ENCODE peak calls at places on chromosome 2, in six cellular contexts. T is HepG2, C is GM12878, N is K562, X is H1, Z is SK-N-SH. D is an unnamed sample.
A peak's percentile ranks its signal among the peaks of the same experiment; 100 is the strongest.

GRCh38 chr2:146874260-146874658 is 970.6 kb upstream of the ACVR2A start:
- DNase-seq in T (no peak), C (no peak), N (no peak), X (no peak), Z (no peak), D (peak; percentile 1)

GRCh38 chr2:355773-356172 is 67.9 kb upstream of the ALKAL2 start:
- DNase-seq in T (no peak), C (no peak), N (no peak), X (no peak), Z (no peak), D (no peak)

GRCh38 chr2:27737676-27738348 is 33.7 kb upstream of the MRPL33 start:
- DNase-seq in T (peak; percentile 85), C (no peak), N (no peak), X (no peak), Z (peak; percentile 94), D (no peak)

GRCh38 chr2:43070676-43071491 is 155.5 kb downstream of the ZFP36L2 start:
- DNase-seq in T (peak; percentile 56), C (no peak), N (no peak), X (no peak), Z (peak; percentile 53), D (no peak)

GRCh38 chr2:224573724-224574123 is 11.4 kb downstream of the CUL3 start:
- DNase-seq in T (no peak), C (no peak), N (no peak), X (no peak), Z (no peak), D (no peak)

GRCh38 chr2:177817300-177817699 is 255.3 kb downstream of the PDE11A start:
- DNase-seq in T (no peak), C (no peak), N (no peak), X (no peak), Z (no peak), D (no peak)

GRCh38 chr2:1137992-1138391 is 187.3 kb downstream of the SNTG2 start:
- DNase-seq in T (no peak), C (no peak), N (no peak), X (no peak), Z (no peak), D (no peak)

GRCh38 chr2:195470622-195471021 is 186.4 kb upstream of the SLC39A10 start:
- DNase-seq in T (no peak), C (no peak), N (no peak), X (no peak), Z (no peak), D (no peak)

GRCh38 chr2:201786471-201786870 is 5.7 kb upstream of the ALS2 start:
- DNase-seq in T (no peak), C (no peak), N (no peak), X (no peak), Z (no peak), D (no peak)

GRCh38 chr2:118613742-118614141 is 233.7 kb downstream of the EN1 start:
- DNase-seq in T (no peak), C (no peak), N (no peak), X (no peak), Z (no peak), D (no peak)

GRCh38 chr2:238986491-238987351 is 138.8 kb downstream of the TWIST2 start:
- DNase-seq in T (no peak), C (no peak), N (no peak), X (no peak), Z (peak; percentile 14), D (no peak)

GRCh38 chr2:18910843-18911242 is 321.5 kb upstream of the NT5C1B start:
- DNase-seq in T (no peak), C (no peak), N (no peak), X (no peak), Z (no peak), D (no peak)

GRCh38 chr2:173943738-173944137 is 21.4 kb downstream of the SP3 start:
- DNase-seq in T (no peak), C (no peak), N (no peak), X (no peak), Z (no peak), D (no peak)

GRCh38 chr2:220157312-220157711 is 529.9 kb downstream of the SLC4A3 start:
- DNase-seq in T (no peak), C (no peak), N (no peak), X (no peak), Z (no peak), D (no peak)

GRCh38 chr2:186346216-186346615 is 139.8 kb upstream of the ZC3H15 start:
- DNase-seq in T (no peak), C (no peak), N (no peak), X (no peak), Z (no peak), D (no peak)

GRCh38 chr2:224401641-224402342 is at the start of gene FAM124B:
- DNase-seq in T (no peak), C (no peak), N (peak; percentile 36), X (no peak), Z (no peak), D (no peak)

GRCh38 chr2:223811757-223812156 is 25.6 kb downstream of the AP1S3 start:
- DNase-seq in T (no peak), C (no peak), N (no peak), X (no peak), Z (no peak), D (no peak)

GRCh38 chr2:11357428-11357972 is 13.1 kb upstream of the ROCK2 start:
- DNase-seq in T (peak; percentile 100), C (no peak), N (no peak), X (no peak), Z (no peak), D (no peak)

GRCh38 chr2:133400411-133400810 is 167.9 kb downstream of the NCKAP5 start:
- DNase-seq in T (no peak), C (no peak), N (no peak), X (no peak), Z (no peak), D (no peak)

GRCh38 chr2:88841224-88841929 is 149.9 kb downstream of the RPIA start:
- DNase-seq in T (no peak), C (no peak), N (no peak), X (no peak), Z (no peak), D (no peak)

GRCh38 chr2:4725618-4726017 is 966.6 kb upstream of the SOX11 start:
- DNase-seq in T (no peak), C (no peak), N (no peak), X (no peak), Z (no peak), D (no peak)

GRCh38 chr2:169511818-169512217 is 2.3 kb downstream of the KLHL41 start:
- DNase-seq in T (no peak), C (no peak), N (no peak), X (no peak), Z (no peak), D (no peak)

GRCh38 chr2:169509955-169510354 is 453 bp downstream of the KLHL41 start:
- DNase-seq in T (no peak), C (no peak), N (no peak), X (no peak), Z (no peak), D (no peak)

GRCh38 chr2:169513094-169513493 is 3.6 kb downstream of the KLHL41 start:
- DNase-seq in T (no peak), C (no peak), N (no peak), X (no peak), Z (no peak), D (no peak)

GRCh38 chr2:169512525-169512924 is 3.0 kb downstream of the KLHL41 start:
- DNase-seq in T (no peak), C (no peak), N (no peak), X (no peak), Z (no peak), D (no peak)

DNA sequence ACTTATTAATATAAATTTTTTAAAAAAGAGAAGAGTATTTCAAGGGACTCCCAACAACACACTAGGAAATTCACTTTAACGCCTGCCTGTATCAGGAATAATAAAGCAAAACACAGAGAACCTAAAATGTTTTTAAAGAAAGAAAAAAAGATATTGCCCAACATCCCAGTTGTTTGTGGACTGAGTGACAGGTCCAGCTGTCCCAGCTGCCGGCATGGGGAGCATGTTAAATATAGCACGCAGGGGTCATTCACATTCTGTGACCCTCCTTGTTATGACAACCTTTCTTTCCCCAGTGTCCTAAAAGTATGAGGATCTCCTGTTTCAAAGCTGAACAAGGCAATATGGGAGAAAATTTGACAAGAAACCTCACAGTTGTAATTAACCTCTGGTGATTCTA is 4.4 kb downstream of the KLHL41 start:
- DNase-seq in T (peak; percentile 30), C (no peak), N (no peak), X (no peak), Z (no peak), D (no peak)
- TF ChIP-seq GABPA in T (no peak), C (no peak), N (no peak), X (no peak), Z (no peak), D (no peak)

GRCh38 chr2:225597911-225598310 is 198.4 kb downstream of the NYAP2 start:
- DNase-seq in T (no peak), C (no peak), N (no peak), X (no peak), Z (no peak), D (no peak)
- TF ChIP-seq GABPA in T (no peak), C (no peak), N (no peak), X (no peak), Z (no peak), D (no peak)

DNA sequence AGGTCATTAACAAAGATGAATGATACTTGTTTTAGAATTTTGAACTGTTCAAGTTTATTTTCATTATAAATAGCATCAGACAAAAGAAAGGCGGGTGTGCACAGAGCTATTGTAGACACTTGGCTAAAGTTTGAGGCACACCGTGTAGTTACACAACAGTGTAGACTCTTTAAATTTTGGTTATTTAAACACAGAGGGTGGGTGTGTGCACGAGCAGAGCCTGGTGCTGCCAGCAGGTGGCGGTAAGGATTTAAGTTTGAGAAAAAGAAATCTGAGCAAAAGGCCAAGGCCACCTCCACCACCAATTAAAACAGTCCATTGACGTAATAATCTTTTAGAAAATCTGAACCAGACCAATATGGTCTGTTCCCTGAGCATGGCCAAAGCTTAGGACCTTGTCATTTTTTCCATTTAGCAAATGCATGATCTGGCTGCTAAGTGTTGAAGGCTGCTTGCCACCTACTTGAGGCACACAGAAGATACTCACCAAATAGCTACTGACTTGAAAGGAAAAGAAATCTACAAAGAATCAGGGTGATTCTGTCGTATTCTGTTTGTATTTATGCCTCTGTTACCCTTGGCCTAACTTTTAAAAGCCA is 14.3 kb downstream of the COPS7B start:
- DNase-seq in T (peak; percentile 55), C (no peak), N (peak; percentile 35), X (no peak), Z (peak; percentile 59), D (no peak)
- TF ChIP-seq GABPA in T (no peak), C (no peak), N (no peak), X (no peak), Z (no peak), D (no peak)

GRCh38 chr2:214808961-214809750 is at the start of gene BARD1:
- DNase-seq in T (peak; percentile 40), C (no peak), N (peak; percentile 30), X (no peak), Z (peak; percentile 51), D (peak; percentile 38)
- TF ChIP-seq GABPA in T (no peak), C (no peak), N (no peak), X (no peak), Z (no peak), D (no peak)

DNA sequence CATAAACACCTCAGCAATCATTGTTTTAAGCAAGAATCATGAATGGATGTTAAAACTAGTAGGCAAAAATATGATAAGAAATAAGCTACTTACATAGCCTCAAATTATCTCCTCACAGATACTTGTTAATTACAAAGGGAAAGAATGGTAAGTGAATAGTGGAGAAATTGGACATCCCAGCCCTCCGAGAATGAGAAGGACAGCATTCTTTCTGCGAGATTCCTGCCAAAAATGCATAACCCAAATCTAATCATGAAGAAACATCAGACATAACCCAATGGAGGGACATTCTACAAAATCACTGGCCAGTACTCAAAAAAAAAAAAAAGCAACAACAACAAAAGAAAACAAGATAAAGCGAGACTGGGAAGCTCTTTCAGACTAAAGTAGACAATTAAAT is 58.0 kb upstream of the GLI2 start:
- DNase-seq in T (no peak), C (no peak), N (no peak), X (no peak), Z (no peak), D (no peak)
- TF ChIP-seq GABPA in T (no peak), C (no peak), N (no peak), X (no peak), Z (no peak), D (no peak)

D was measured in HL-60.